ENCODE peak calls at places on chromosome 7, in eight cellular contexts. H, V, I, M, F, Z, J and N are unnamed samples.

GRCh38 chr7:112001089-112001826 is 204.9 kb downstream of the DOCK4 start:
- DNase-seq in Z (peak), J (no peak), F (peak), M (no peak), I (peak), H (peak), V (no peak), N (no peak)

GRCh38 chr7:38321515-38321944 is 48.1 kb upstream of the TARP start:
- DNase-seq in V (no peak), M (no peak), Z (peak), F (peak), H (no peak), I (peak), J (no peak), N (no peak)

GRCh38 chr7:107065929-107066247 is 21.4 kb downstream of the PRKAR2B start:
- DNase-seq in M (no peak), V (no peak), J (no peak), I (no peak), Z (no peak), F (no peak), H (no peak), N (no peak)

GRCh38 chr7:80659120-80660055 is 20.9 kb downstream of the CD36 start:
- DNase-seq in M (no peak), J (no peak), H (peak), V (no peak), I (peak), Z (peak), F (peak), N (no peak)

GRCh38 chr7:137628211-137628610 is 218.6 kb downstream of the DGKI start:
- DNase-seq in I (no peak), F (no peak), J (no peak), Z (no peak), V (no peak), H (no peak), M (no peak), N (no peak)

GRCh38 chr7:156656598-156656997 is 16.0 kb downstream of the RNF32 start:
- DNase-seq in J (no peak), H (no peak), F (no peak), I (no peak), Z (no peak), M (no peak), V (peak), N (no peak)

GRCh38 chr7:39153113-39153512 is 175.4 kb downstream of the POU6F2 start:
- DNase-seq in F (no peak), J (no peak), I (no peak), M (no peak), Z (no peak), H (no peak), V (no peak), N (no peak)

GRCh38 chr7:30556854-30557644 is 37.6 kb upstream of the GARS1 start:
- DNase-seq in H (no peak), J (no peak), F (peak), Z (peak), I (peak), V (no peak), M (no peak), N (no peak)

GRCh38 chr7:85186083-85186520 is 754 bp downstream of the SEMA3D start:
- DNase-seq in M (no peak), V (peak), J (peak), I (peak), F (peak), H (peak), Z (peak), N (peak)

GRCh38 chr7:69845721-69846495 is 247.6 kb downstream of the AUTS2 start:
- DNase-seq in I (no peak), V (no peak), F (peak), Z (no peak), H (no peak), J (no peak), M (no peak), N (no peak)

GRCh38 chr7:158601090-158601489 is 13.5 kb upstream of the PTPRN2 start:
- DNase-seq in V (no peak), H (no peak), Z (no peak), J (no peak), I (no peak), F (no peak), M (no peak), N (no peak)

GRCh38 chr7:43784030-43785001 is 25.8 kb downstream of the BLVRA start:
- DNase-seq in V (peak), H (no peak), F (no peak), J (peak), M (no peak), I (no peak), Z (no peak), N (no peak)

GRCh38 chr7:125257617-125258016 is 328.0 kb upstream of the POT1 start:
- DNase-seq in H (no peak), Z (no peak), M (no peak), V (no peak), J (no peak), I (no peak), F (no peak), N (no peak)

GRCh38 chr7:76316984-76317781 is 14.7 kb downstream of the HSPB1 start:
- DNase-seq in M (peak), V (no peak), I (no peak), F (no peak), J (no peak), H (no peak), Z (no peak), N (no peak)

GRCh38 chr7:33946094-33946699 is 40.9 kb downstream of the BMPER start:
- DNase-seq in M (no peak), V (no peak), J (no peak), F (no peak), I (peak), H (no peak), Z (peak), N (no peak)

GRCh38 chr7:158049271-158049670 is 538.4 kb downstream of the PTPRN2 start:
- DNase-seq in V (no peak), H (no peak), F (no peak), Z (no peak), M (no peak), I (no peak), J (peak), N (no peak)

GRCh38 chr7:20083781-20084180 is 133.4 kb downstream of the MACC1 start:
- DNase-seq in Z (peak), M (no peak), I (peak), F (peak), H (peak), V (no peak), J (no peak), N (no peak)

GRCh38 chr7:137943132-137943551 is 58.7 kb downstream of the CREB3L2 start:
- DNase-seq in V (no peak), J (no peak), I (no peak), Z (no peak), F (peak), H (no peak), M (no peak), N (no peak)

GRCh38 chr7:141115949-141116348 is 42.1 kb downstream of the TMEM178B start:
- DNase-seq in M (no peak), H (no peak), F (no peak), Z (no peak), J (no peak), V (no peak), I (no peak), N (no peak)

GRCh38 chr7:139598642-139599041 is 75.2 kb downstream of the CLEC2L start:
- DNase-seq in V (no peak), H (no peak), J (no peak), M (no peak), F (no peak), Z (no peak), I (peak), N (peak)

GRCh38 chr7:64875258-64875657 is 27.8 kb upstream of the ZNF273 start:
- DNase-seq in J (no peak), I (no peak), V (no peak), Z (no peak), M (no peak), F (no peak), H (no peak), N (no peak)

GRCh38 chr7:128885370-128886187 is 22.9 kb downstream of the ATP6V1F start:
- DNase-seq in H (no peak), J (no peak), Z (no peak), F (no peak), M (no peak), I (no peak), V (no peak), N (no peak)

GRCh38 chr7:131400833-131401593 is 73.3 kb downstream of the MKLN1 start:
- DNase-seq in M (no peak), H (no peak), I (peak), Z (no peak), J (no peak), V (no peak), F (no peak), N (no peak)

GRCh38 chr7:157003445-157004049 is 6.9 kb downstream of the MNX1 start:
- DNase-seq in M (no peak), Z (no peak), I (no peak), J (peak), F (no peak), V (no peak), H (no peak), N (no peak)

GRCh38 chr7:44163591-44163990 is 22.5 kb upstream of the MYL7 start:
- DNase-seq in J (no peak), I (peak), V (no peak), M (no peak), Z (peak), H (no peak), F (peak), N (peak)

GRCh38 chr7:96308253-96308949 is 13.5 kb downstream of the SLC25A13 start:
- DNase-seq in H (no peak), M (no peak), J (no peak), F (no peak), V (no peak), I (no peak), Z (no peak), N (no peak)

GRCh38 chr7:6553460-6554044 is 2.3 kb upstream of the GRID2IP start:
- DNase-seq in Z (no peak), I (no peak), V (no peak), H (no peak), F (no peak), M (no peak), J (no peak), N (no peak)

GRCh38 chr7:22123139-22123538 is 177.4 kb upstream of the CDCA7L start:
- DNase-seq in H (no peak), V (no peak), M (no peak), J (no peak), I (no peak), F (no peak), Z (no peak), N (no peak)

GRCh38 chr7:95865716-95866371 is 93.5 kb downstream of the DYNC1I1 start:
- DNase-seq in F (peak), H (no peak), M (no peak), I (peak), J (no peak), Z (no peak), V (no peak), N (no peak)

GRCh38 chr7:82677493-82677892 is 233.9 kb upstream of the CACNA2D1 start:
- DNase-seq in J (no peak), F (no peak), V (no peak), M (no peak), H (no peak), I (no peak), Z (no peak), N (no peak)

GRCh38 chr7:110786576-110786975 is 304.4 kb upstream of the LRRN3 start:
- DNase-seq in Z (no peak), H (no peak), I (no peak), M (no peak), J (no peak), V (no peak), F (no peak), N (no peak)

GRCh38 chr7:91789558-91789957 is 90.9 kb downstream of the MTERF1 start:
- DNase-seq in Z (no peak), H (no peak), V (no peak), M (no peak), J (no peak), I (peak), F (no peak), N (no peak)

GRCh38 chr7:91787923-91788322 is 92.6 kb downstream of the MTERF1 start:
- DNase-seq in I (no peak), F (no peak), M (no peak), H (no peak), V (no peak), J (no peak), Z (no peak), N (no peak)

GRCh38 chr7:91780526-91780925 is 100.0 kb downstream of the MTERF1 start:
- DNase-seq in H (no peak), Z (no peak), V (no peak), J (no peak), I (no peak), F (no peak), M (no peak), N (no peak)

GRCh38 chr7:91789086-91789485 is 91.4 kb downstream of the MTERF1 start:
- DNase-seq in M (no peak), H (no peak), I (no peak), J (no peak), V (no peak), Z (no peak), F (no peak), N (no peak)

DNA sequence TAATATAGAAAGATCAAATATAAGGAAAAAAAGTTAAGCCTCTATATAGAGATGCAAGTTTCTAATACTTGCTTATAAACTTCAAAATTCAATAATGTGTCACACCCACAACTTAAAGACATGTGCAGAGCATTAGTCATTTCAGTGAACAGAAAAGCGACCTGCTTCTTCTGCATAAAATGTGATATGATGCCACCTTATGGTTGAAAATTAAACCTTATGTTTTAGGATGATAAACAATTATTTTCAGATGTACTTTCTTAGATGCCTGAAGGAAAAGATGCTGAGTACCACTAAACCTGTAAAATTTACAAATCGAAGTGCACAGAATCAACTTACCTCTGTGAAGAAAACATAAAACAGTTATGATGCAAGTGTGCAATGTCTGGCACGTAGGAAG is 96.0 kb downstream of the MTERF1 start:
- DNase-seq in Z (peak), H (peak), F (peak), M (no peak), J (no peak), V (no peak), I (peak), N (no peak)
- TF ChIP-seq CTCF in Z (peak), H (peak), F (peak), M (no peak), J (peak), V (peak), I (peak), N (no peak)

DNA sequence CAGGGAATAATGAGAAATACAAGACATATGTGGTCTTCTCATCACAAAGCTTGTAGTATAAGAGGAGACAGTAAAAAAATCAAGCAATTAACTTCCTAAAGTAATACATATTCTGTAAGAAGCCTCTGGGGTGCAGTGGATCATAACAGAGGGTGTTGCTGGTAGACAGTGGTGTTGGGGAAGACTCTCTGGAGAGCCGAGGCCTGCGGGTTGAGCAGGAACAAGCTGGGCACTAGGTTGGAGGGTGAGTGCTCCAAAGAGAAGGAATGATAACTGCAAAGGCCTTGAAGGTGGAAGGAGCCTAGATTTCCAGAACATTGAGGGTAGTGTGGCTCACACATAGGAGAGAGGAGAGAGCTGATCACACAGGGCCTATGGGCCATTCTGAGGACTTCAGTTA is 1.5 kb downstream of the GIMAP4 start:
- DNase-seq in Z (no peak), M (no peak), V (no peak), F (no peak), H (no peak), J (no peak), I (no peak), N (no peak)
- TF ChIP-seq CTCF in Z (no peak), M (no peak), V (no peak), F (no peak), H (no peak), J (no peak), I (no peak), N (no peak)

GRCh38 chr7:152956006-152956405 is 196.5 kb downstream of the ACTR3B start:
- DNase-seq in Z (no peak), I (no peak), V (no peak), H (no peak), F (no peak), J (no peak), M (no peak), N (no peak)

DNA sequence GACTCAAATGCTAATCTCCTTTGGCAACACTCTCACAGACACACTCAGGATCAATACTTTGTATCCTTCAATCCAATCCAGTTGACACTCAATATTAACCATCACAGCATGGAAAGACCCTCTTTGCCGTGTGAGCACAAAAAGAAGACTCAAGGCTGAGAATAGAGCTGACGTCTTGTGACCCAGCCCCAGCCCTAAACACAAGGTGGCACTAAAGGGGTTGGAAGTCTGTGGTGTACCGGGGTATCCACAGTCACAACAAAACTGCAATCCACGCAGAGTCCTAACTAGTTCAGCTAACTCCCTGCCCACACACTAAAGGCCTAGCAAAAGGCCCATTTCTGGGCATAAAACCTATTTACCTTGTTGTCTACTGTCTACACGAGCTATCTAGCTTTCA is 200.1 kb downstream of the ACTR3B start:
- DNase-seq in V (no peak), H (no peak), Z (no peak), J (no peak), F (no peak), I (no peak), M (no peak), N (no peak)
- TF ChIP-seq CTCF in V (no peak), H (no peak), Z (no peak), J (no peak), F (no peak), I (no peak), M (no peak), N (no peak)

DNA sequence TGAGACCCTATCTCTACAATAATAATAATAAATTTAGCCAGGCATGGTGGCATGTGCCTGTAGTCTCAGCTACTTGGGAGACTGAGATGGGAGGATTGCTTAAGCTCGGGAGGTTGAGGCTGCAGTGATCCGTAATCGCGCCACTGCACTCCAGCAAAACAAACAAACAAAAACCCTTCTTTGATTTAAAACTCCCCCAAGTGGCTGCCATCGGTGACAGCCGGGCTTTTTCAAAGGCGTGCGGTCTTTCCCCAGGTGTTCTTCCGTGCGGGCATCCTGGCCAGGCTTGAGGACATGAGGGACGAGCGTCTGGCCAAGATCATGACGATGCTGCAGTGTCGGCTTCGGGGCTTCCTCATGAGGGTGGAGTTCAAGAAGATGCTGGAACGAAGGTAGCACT is 1.9 kb upstream of the MYH16 start:
- DNase-seq in J (no peak), V (no peak), M (no peak), Z (no peak), I (no peak), F (no peak), H (no peak), N (no peak)
- TF ChIP-seq CTCF in J (peak), V (no peak), M (no peak), Z (no peak), I (no peak), F (no peak), H (peak), N (no peak)

GRCh38 chr7:41603985-41604384 is 98.9 kb downstream of the INHBA start:
- DNase-seq in I (no peak), J (no peak), V (no peak), H (no peak), F (no peak), M (no peak), Z (no peak), N (no peak)

DNA sequence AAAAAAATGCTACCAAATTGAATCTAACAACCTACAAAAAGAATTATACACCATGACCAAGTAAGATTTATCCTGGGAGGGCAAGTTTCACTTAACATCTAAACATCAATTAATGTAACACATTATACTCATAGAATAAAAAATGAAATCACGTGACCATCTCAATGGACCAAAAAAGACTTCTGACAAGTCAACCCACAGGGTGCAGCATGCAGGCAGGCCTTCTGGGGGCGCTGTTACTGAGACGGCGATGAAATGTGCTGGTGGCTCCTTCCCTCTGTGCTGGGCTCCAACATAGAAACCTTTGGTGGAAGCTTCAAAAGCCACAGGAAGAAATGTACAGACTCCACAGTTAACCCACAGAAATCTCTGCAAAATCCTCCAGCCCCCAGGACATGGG is 103.1 kb downstream of the INHBA start:
- DNase-seq in M (no peak), Z (no peak), H (no peak), V (no peak), I (no peak), F (no peak), J (no peak), N (no peak)
- TF ChIP-seq CTCF in M (no peak), Z (no peak), H (no peak), V (no peak), I (peak), F (peak), J (no peak), N (no peak)

GRCh38 chr7:113013761-113014449 is 72.7 kb downstream of the GPR85 start:
- DNase-seq in J (no peak), F (no peak), Z (peak), V (no peak), H (no peak), I (no peak), M (no peak), N (no peak)

GRCh38 chr7:113010377-113010776 is 76.2 kb downstream of the GPR85 start:
- DNase-seq in H (no peak), I (no peak), F (no peak), Z (no peak), M (no peak), V (no peak), J (no peak), N (no peak)

DNA sequence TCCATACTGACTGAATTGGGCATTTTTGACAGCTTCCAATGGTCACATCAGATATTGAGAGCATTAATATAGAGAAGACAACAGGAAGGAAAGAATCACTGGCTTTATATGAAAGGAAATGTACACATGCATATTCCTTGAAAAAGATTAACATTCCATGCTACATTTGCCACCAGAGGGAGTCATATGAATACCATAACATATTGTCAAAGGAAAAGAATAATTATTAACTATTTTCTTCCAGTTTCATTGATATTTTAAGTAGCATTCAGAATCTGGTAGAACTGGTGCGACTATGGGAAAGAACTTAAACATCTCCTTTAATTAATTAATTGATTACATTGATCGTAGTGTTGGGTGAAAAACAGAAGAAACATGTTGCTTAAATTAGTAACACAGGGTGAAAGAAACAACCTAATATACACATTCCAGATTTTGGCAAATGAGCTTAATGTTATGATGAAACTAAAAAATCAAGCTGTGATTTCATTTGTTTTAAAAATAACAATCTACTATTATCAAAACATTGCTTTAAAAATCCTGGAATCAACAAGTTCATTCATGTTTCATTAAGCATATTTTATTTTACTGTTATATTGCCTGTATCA is 71.5 kb downstream of the GPR85 start:
- DNase-seq in J (no peak), V (no peak), Z (peak), M (no peak), I (peak), H (peak), F (peak), N (no peak)
- TF ChIP-seq CTCF in J (peak), V (peak), Z (peak), M (peak), I (peak), H (peak), F (peak), N (no peak)

GRCh38 chr7:90244909-90245841 is at the start of gene CFAP69:
- DNase-seq in Z (peak), V (peak), M (peak), J (peak), F (peak), H (peak), I (peak), N (peak)
- TF ChIP-seq CTCF in Z (no peak), V (peak), M (no peak), J (peak), F (peak), H (no peak), I (no peak), N (peak)